ENCODE peak calls at places on chromosomes 3 and 15, in six cellular contexts. A is uterus, Q is choroid plexus epithelial cell, L is retinal pigment epithelial cell, S is psoas muscle, O is neural progenitor cell. E is an unnamed sample.
A peak's percentile ranks its signal among the peaks of the same experiment; 100 is the strongest.

GRCh38 chr3:5644773-5645172 is 457.3 kb downstream of the EDEM1 start:
- DNase-seq in A (no peak), Q (no peak), L (no peak), S (no peak), O (no peak), E (no peak)

GRCh38 chr3:152728346-152728980 is 106.5 kb upstream of the P2RY1 start:
- DNase-seq in A (no peak), Q (no peak), L (no peak), S (no peak), O (no peak), E (no peak)

GRCh38 chr3:70603103-70603502 is 290.7 kb upstream of the MDFIC2 start:
- DNase-seq in A (no peak), Q (no peak), L (no peak), S (no peak), O (no peak), E (no peak)

GRCh38 chr15:43777293-43777819 is 590 bp upstream of the ELL3 start:
- DNase-seq in A (peak; percentile 74), Q (peak; percentile 70), L (no peak), S (peak; percentile 87), O (peak; percentile 74), E (no peak)

GRCh38 chr3:13420817-13421755 is 964 bp upstream of the NUP210 start:
- DNase-seq in A (no peak), Q (no peak), L (peak; percentile 52), S (peak; percentile 48), O (no peak), E (no peak)

GRCh38 chr15:37217567-37217966 is 117.2 kb upstream of the MEIS2 start:
- DNase-seq in A (no peak), Q (no peak), L (no peak), S (no peak), O (no peak), E (no peak)

GRCh38 chr15:55897560-55898336 is 95.7 kb downstream of the NEDD4 start:
- DNase-seq in A (peak; percentile 42), Q (peak; percentile 66), L (no peak), S (peak; percentile 63), O (peak; percentile 75), E (no peak)

GRCh38 chr3:127206611-127207516 is 13.9 kb downstream of the PRR23E start:
- DNase-seq in A (no peak), Q (no peak), L (no peak), S (peak; percentile 36), O (no peak), E (no peak)

GRCh38 chr3:136545664-136546266 is 206.4 kb downstream of the STAG1 start:
- DNase-seq in A (no peak), Q (peak; percentile 65), L (no peak), S (no peak), O (no peak), E (no peak)

GRCh38 chr3:62723171-62723570 is 152.0 kb downstream of the CADPS start:
- DNase-seq in A (no peak), Q (no peak), L (no peak), S (no peak), O (no peak), E (no peak)

GRCh38 chr3:25171118-25171912 is 256.7 kb upstream of the RARB start:
- DNase-seq in A (no peak), Q (no peak), L (no peak), S (no peak), O (peak; percentile 28), E (no peak)

GRCh38 chr15:25670025-25670554 is 193.0 kb downstream of the ATP10A start:
- DNase-seq in A (peak; percentile 85), Q (peak; percentile 63), L (peak; percentile 42), S (peak; percentile 91), O (peak; percentile 91), E (no peak)

GRCh38 chr15:74781673-74782595 is at the start of gene CSK:
- DNase-seq in A (peak; percentile 80), Q (peak; percentile 70), L (no peak), S (peak; percentile 90), O (peak; percentile 90), E (no peak)

GRCh38 chr3:179929091-179929529 is 107.6 kb downstream of the PEX5L start:
- DNase-seq in A (no peak), Q (peak; percentile 86), L (peak; percentile 83), S (peak; percentile 52), O (peak; percentile 90), E (peak; percentile 4)

GRCh38 chr15:39248204-39248603 is 332.7 kb upstream of the THBS1 start:
- DNase-seq in A (no peak), Q (no peak), L (peak; percentile 74), S (no peak), O (no peak), E (no peak)

GRCh38 chr3:135176881-135177280 is 381.8 kb downstream of the EPHB1 start:
- DNase-seq in A (no peak), Q (no peak), L (no peak), S (no peak), O (no peak), E (no peak)

GRCh38 chr3:70000563-70001081 is 1.1 kb downstream of the SAMMSON start:
- DNase-seq in A (no peak), Q (peak; percentile 53), L (no peak), S (no peak), O (peak; percentile 39), E (no peak)

GRCh38 chr3:20396335-20396734 is 210.3 kb upstream of the SGO1 start:
- DNase-seq in A (no peak), Q (no peak), L (no peak), S (no peak), O (no peak), E (no peak)

GRCh38 chr3:62186967-62187366 is 186.4 kb downstream of the FEZF2 start:
- DNase-seq in A (no peak), Q (peak; percentile 49), L (no peak), S (no peak), O (peak; percentile 48), E (no peak)

GRCh38 chr3:27714101-27714526 is 8.0 kb downstream of the EOMES start:
- DNase-seq in A (no peak), Q (no peak), L (no peak), S (no peak), O (no peak), E (no peak)

GRCh38 chr3:150286390-150287147 is 121.5 kb upstream of the TSC22D2 start:
- DNase-seq in A (no peak), Q (peak; percentile 79), L (no peak), S (no peak), O (peak; percentile 64), E (no peak)

GRCh38 chr3:136612512-136612911 is 139.7 kb downstream of the STAG1 start:
- DNase-seq in A (no peak), Q (peak; percentile 13), L (no peak), S (no peak), O (no peak), E (peak; percentile 63)

GRCh38 chr15:35994861-35995260 is 448.9 kb upstream of the DPH6 start:
- DNase-seq in A (no peak), Q (no peak), L (no peak), S (no peak), O (no peak), E (no peak)

GRCh38 chr3:33419948-33420347 is 20.3 kb downstream of the UBP1 start:
- DNase-seq in A (no peak), Q (no peak), L (no peak), S (no peak), O (no peak), E (no peak)

GRCh38 chr3:33424606-33425453 is 15.4 kb downstream of the UBP1 start:
- DNase-seq in A (no peak), Q (no peak), L (no peak), S (peak; percentile 55), O (no peak), E (no peak)

GRCh38 chr3:33425456-33425855 is 14.7 kb downstream of the UBP1 start:
- DNase-seq in A (no peak), Q (peak; percentile 44), L (no peak), S (no peak), O (no peak), E (no peak)

GRCh38 chr3:33417051-33417673 is 23.0 kb downstream of the UBP1 start:
- DNase-seq in A (no peak), Q (peak; percentile 65), L (no peak), S (no peak), O (no peak), E (no peak)

DNA sequence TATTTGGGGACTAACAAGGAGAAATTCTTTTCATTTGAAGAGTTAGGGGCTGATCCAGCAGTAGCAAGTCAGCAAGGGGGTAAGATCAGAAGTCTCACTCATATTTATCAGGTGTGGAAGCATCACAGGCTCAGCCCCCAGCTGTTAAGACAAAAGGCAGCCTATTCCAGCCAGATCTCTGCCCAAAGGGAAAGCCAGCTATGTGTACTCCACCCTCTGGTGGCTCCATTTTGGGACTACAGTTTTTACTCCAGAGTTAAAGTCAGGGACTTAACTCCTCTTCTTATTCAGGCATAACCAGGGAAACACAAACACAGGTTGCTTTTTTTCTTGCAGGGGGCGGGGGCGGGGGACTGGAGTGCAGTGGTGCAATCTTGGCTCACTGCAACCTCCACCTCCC is 19.2 kb downstream of the UBP1 start:
- DNase-seq in A (no peak), Q (peak; percentile 29), L (no peak), S (no peak), O (no peak), E (no peak)
- TF ChIP-seq CTCF in A (no peak), Q (peak; percentile 35), L (no peak), S (no peak), O (no peak), E (peak; percentile 23)

DNA sequence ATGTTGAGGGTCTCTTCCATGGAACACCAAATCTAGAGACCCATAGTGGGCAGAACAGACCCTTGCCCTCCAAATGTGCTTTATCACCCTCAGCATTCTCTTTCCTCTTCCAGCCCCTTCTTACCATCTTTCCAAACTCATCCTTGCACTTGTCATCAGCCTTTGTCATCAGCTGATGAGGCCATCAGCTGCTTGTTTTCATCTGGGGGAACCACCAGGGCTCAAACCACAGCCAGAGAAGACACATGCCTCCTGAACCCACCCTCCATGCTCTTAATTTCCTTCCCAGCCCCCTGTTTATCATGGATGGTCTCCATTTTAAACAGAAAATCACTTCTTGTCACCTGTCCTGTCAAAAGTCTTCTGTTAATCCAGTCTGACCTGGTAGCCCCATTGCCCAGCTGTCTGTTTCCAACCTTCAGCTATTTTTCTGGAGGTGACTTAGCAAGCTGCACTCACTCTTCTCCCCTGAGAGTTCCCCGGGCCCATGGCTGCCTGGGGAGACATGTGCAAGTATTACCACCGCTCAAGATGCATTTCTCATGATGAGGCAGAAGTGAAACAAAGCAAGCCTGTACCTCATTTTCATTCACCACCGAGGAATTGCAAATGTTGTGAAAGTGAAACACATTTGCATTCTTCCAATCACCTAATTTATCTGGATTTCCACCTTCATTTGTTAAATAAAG is 14.7 kb upstream of the SYNM start:
- DNase-seq in A (no peak), Q (peak; percentile 44), L (no peak), S (no peak), O (no peak), E (no peak)
- H3K4me3 ChIP-seq in A (no peak overlapping the region), Q (no peak overlapping the region), L (no peak overlapping the region), S (no peak overlapping the region), O (no peak overlapping the region), E (no peak overlapping the region)

GRCh38 chr3:52232279-52233107 is 6.5 kb downstream of the TWF2 start:
- DNase-seq in A (no peak), Q (no peak), L (no peak), S (peak; percentile 53), O (peak; percentile 38), E (no peak)
- TF ChIP-seq CTCF in A (no peak), Q (peak; percentile 17), L (no peak), S (peak; percentile 23), O (peak; percentile 54), E (peak; percentile 22)

DNA sequence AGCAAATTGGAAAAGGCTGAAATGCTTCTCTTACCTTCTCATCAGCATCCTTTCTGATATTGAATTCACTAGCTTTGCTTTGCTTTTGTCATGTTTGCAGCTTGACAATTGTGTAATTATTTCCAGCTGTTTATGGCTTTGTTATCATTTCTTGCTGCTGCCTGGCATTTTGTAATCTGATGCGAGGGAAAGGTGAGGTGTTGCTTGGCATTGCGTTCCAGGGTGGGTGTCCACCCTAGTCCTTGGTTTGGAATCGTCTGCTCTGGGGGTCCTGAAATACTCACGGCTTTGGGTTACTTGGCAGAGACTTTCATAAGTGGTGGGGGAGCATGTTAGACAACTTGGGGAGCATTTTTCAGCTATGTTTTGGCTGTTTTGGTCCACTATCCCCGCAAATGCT is 3.0 kb downstream of the CACNA2D3 start:
- DNase-seq in A (no peak), Q (no peak), L (no peak), S (no peak), O (no peak), E (no peak)
- H3K4me3 ChIP-seq in A (no peak overlapping the region), Q (no peak overlapping the region), L (no peak overlapping the region), S (no peak overlapping the region), O (no peak overlapping the region), E (no peak overlapping the region)